ENCODE peak calls at places on chromosome 16, in six cellular contexts. O is lower lobe of right lung; G is GM23248; J is hepatocyte; K is esophagus squamous epithelium; W is CD8-positive, alpha-beta memory T cell. R is an unnamed sample. For H3K36me3 and H3K9me3, the result is how much of the 10 kb centered on the place peaks cover.

GRCh38 chr16:71648921-71649320 is 22.9 kb downstream of the MARVELD3 start:
- DNase-seq in O (no peak), G (peak), J (no peak), K (no peak), W (no peak), R (no peak)

GRCh38 chr16:11972128-11972527 is 4.4 kb upstream of the SNX29 start:
- DNase-seq in O (no peak), G (peak), J (no peak), K (no peak), W (no peak), R (peak)

GRCh38 chr16:84360170-84360569 is 8.2 kb upstream of the ATP2C2 start:
- DNase-seq in O (no peak), G (no peak), J (no peak), K (no peak), W (no peak), R (no peak)

GRCh38 chr16:89466920-89467319 is 23.4 kb downstream of the ANKRD11 start:
- DNase-seq in O (no peak), G (no peak), J (no peak), K (no peak), W (no peak), R (no peak)

GRCh38 chr16:85479972-85480726 is 133.0 kb upstream of the GSE1 start:
- DNase-seq in O (peak), G (no peak), J (peak), K (no peak), W (peak), R (no peak)

GRCh38 chr16:1082266-1082951 is 9.9 kb downstream of the SSTR5 start:
- DNase-seq in O (no peak), G (no peak), J (peak), K (no peak), W (no peak), R (peak)

GRCh38 chr16:86565644-86566511 is 751 bp upstream of the FOXC2 start:
- DNase-seq in O (no peak), G (no peak), J (no peak), K (no peak), W (no peak), R (no peak)

GRCh38 chr16:66900721-66901441 is 17.8 kb downstream of the CDH16 start:
- DNase-seq in O (no peak), G (no peak), J (peak), K (no peak), W (no peak), R (no peak)

GRCh38 chr16:88528902-88529318 is 41.3 kb upstream of the ZC3H18 start:
- DNase-seq in O (no peak), G (no peak), J (no peak), K (no peak), W (no peak), R (no peak)

GRCh38 chr16:47460301-47460754 is 535 bp downstream of the ITFG1 start:
- DNase-seq in O (no peak), G (peak), J (peak), K (no peak), W (no peak), R (no peak)

GRCh38 chr16:6193718-6194117 is 1096.1 kb upstream of the EEF2KMT start:
- DNase-seq in O (no peak), G (peak), J (peak), K (no peak), W (no peak), R (peak)

GRCh38 chr16:28192811-28193529 is 18.8 kb downstream of the XPO6 start:
- DNase-seq in O (peak), G (no peak), J (no peak), K (no peak), W (peak), R (no peak)

GRCh38 chr16:60763869-60764268 is 1272.4 kb downstream of the CDH8 start:
- DNase-seq in O (no peak), G (no peak), J (no peak), K (no peak), W (no peak), R (no peak)

GRCh38 chr16:50742521-50743150 is 750 bp downstream of the CYLD start:
- DNase-seq in O (peak), G (peak), J (peak), K (no peak), W (peak), R (peak)

GRCh38 chr16:27193300-27193990 is 9.9 kb upstream of the KDM8 start:
- DNase-seq in O (no peak), G (peak), J (no peak), K (no peak), W (no peak), R (no peak)

DNA sequence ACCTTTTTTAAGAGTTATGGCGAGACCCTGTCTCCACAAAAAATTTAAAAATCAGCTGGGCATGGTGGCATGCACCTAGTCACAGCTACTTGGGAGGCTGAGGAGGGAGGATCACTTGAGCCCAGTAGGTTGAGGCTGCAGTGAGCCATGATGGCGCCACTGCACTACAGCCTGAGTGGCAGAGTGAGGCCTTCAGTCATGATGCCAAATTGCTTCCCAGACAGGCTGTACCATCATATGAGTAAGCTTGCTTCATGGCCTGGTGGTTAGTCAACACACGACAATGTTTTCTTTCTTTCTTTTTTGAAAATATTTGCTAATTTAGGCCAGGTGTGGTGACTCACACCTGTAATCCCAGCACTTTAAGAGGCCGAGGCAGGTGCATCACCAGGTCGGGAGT is 12.5 kb downstream of the NTAN1 start:
- DNase-seq in O (no peak), G (peak), J (no peak), K (no peak), W (no peak), R (no peak)
- H3K36me3 ChIP-seq in O (half or more), G (under half), J (under half), K (under half), W (under half), R (half or more)

GRCh38 chr16:53771655-53772497 is 67.9 kb downstream of the FTO start:
- DNase-seq in O (no peak), G (peak), J (no peak), K (no peak), W (no peak), R (no peak)

GRCh38 chr16:53768593-53768992 is 64.6 kb downstream of the FTO start:
- DNase-seq in O (no peak), G (peak), J (peak), K (no peak), W (no peak), R (peak)

GRCh38 chr16:53769185-53769584 is 65.2 kb downstream of the FTO start:
- DNase-seq in O (no peak), G (no peak), J (no peak), K (no peak), W (no peak), R (no peak)

GRCh38 chr16:53769787-53770186 is 65.8 kb downstream of the FTO start:
- DNase-seq in O (no peak), G (no peak), J (no peak), K (no peak), W (no peak), R (no peak)

GRCh38 chr16:53770641-53771040 is 66.7 kb downstream of the FTO start:
- DNase-seq in O (no peak), G (peak), J (no peak), K (no peak), W (no peak), R (no peak)
- H3K9me3 ChIP-seq in O (under half), G (under half), J (under half), K (under half), W (under half), R (under half)

DNA sequence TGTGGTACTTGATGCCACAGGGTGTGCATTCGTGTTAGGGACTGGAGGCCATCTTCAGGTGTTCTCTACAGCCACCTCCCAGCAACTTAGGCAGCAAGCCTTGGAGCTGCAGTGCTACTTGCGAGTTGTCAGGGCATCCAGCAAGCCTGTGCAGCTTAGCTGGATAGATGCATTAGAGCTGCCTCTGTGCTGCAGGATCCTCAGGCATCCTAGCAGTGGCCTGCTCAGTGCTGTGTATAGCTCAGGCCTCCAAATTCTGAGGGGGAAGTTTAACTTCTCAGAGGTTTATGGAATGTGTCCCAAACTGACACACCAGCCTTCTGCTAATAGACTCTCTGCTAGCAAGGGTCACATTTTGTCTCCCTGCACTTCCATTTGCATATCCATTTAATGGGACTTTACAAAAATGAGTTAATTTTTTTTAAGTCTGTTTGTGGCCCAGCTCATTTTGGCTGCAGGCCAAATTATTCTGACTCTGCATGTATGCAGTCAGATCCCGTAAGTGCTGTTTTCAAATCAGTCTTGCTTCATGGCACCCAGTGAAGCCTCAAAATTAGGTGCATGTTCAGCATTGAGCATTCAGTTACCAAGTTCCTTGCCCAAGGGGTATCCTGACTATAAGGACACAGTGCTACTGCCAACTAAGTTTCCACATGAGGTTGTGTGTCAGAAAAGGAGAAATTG is 6.8 kb downstream of the GABARAPL2 start:
- DNase-seq in O (no peak), G (no peak), J (no peak), K (no peak), W (no peak), R (no peak)
- H3K36me3 ChIP-seq in O (half or more), G (half or more), J (under half), K (under half), W (half or more), R (under half)

DNA sequence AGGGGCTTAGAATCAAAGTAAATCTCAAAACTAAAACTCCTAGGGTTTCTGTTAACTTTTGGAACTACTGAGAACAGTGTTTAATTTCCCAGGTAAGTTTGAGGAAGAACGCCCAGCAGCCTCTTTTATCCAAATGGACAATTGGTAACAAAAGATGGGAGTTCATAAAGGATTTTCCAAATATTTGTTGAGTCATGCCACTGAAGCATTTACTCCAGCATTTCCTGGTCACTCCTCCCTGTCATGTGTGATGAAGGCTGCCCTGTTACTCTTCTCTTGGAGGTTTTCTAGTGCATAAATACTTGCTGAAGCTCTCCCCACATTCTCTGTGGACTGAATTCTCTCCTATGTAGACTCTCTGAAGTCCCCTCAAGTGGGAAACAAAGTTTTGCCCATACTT is 16.5 kb downstream of the ZNF75A start:
- DNase-seq in O (no peak), G (no peak), J (no peak), K (no peak), W (no peak), R (no peak)
- H3K9me3 ChIP-seq in O (half or more), G (under half), J (under half), K (half or more), W (half or more), R (under half)

DNA sequence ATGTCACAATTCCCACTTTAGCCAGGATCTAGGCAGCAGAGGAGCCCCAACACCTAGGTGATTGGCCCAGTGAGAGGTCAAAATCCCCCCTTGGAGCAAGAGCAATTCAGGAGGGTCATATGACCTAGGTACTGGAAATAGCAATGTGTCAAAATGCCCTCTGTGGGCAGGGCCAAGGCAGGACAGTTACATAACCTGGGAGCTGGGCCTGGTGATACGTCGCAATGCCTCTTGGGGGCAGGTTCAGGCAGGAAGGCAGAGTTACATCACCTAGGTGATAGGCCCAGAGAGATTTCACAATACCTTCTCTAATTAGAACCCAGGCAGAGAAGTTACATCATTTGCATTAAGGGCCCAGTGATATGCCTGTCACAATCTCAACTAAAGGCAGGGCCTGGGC is 1906.3 kb downstream of the TP53TG3F start:
- DNase-seq in O (no peak), G (no peak), J (no peak), K (no peak), W (no peak), R (no peak)
- H3K36me3 ChIP-seq in O (under half), G (under half), J (under half), K (under half), W (under half), R (under half)

DNA sequence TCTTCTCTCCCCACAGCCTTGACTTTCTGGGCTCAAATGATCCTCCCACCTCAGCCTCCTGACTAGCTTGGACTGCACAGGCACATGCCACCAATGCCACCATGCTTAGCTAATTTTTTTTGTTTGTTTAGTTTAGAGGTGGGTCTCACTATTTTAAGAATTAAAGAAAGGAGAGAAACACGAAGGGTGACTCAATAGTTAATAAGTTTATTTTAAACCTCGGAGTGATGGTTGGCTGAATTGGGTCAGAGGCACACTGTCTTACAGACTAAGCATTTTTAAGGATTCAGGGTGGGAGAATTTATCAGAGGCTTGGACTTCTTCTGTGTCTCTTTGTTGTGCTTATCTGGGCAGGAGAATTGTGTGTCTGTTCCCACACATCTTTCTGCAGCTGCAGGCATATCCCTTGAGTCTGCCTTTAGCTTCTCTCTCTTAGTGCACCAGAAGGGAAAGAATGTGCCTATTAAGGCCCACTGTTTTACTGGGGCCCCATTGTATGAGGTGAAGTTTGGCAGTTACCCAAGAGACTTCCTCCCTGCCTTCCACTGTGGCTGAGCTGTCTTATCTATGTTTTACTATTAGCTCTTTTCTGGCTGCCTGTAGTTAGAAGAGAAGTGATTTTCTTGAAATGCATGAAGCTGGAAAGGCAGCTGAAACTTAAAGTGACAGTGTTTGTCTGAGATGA is 2172.0 kb downstream of the TP53TG3F start:
- DNase-seq in O (no peak), G (no peak), J (no peak), K (no peak), W (no peak), R (no peak)
- H3K9me3 ChIP-seq in O (under half), G (under half), J (under half), K (under half), W (under half), R (under half)

DNA sequence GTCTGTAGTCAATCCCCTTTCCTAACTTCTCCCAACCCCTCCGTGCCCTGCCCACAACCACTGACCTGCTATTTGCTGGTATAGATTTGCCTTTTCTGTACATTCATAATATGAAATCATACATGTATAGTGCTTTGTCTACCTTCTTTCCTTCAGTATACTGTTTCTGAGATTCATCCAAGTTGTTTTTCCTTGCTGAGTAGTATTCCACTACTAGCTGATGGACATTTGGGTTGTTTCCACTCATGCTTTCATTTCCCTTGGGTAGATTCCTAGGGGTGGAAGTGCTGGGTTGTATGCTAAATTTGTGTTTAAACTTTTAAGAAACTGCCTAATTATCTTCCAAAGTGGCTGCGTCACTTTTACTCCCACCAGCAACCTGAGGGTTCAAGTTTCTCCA is 27.7 kb downstream of the CSNK2A2 start:
- DNase-seq in O (no peak), G (no peak), J (no peak), K (no peak), W (no peak), R (no peak)
- H3K36me3 ChIP-seq in O (half or more), G (half or more), J (under half), K (under half), W (under half), R (half or more)

R was measured in MG63.